ENCODE peak calls at places on chromosomes 16 and 17, in seven cellular contexts. G is PC-9; A is fibroblast of lung; J is HCT116; O is uterus; W is pancreas; Q is CD8-positive, alpha-beta memory T cell. R is an unnamed sample. For H3K4me1, the result is how much of the 10 kb centered on the place peaks cover.

GRCh38 chr16:54542805-54543504 is 256.4 kb upstream of the IRX3 start:
- DNase-seq in G (no peak), A (no peak), J (no peak), O (no peak), W (no peak), Q (no peak), R (no peak)

GRCh38 chr16:6482861-6483530 is 849.6 kb upstream of the RBFOX1 start:
- DNase-seq in G (no peak), A (no peak), J (no peak), O (no peak), W (no peak), Q (no peak), R (no peak)

GRCh38 chr16:30068750-30069574 is 3.4 kb downstream of the ALDOA start:
- DNase-seq in G (no peak), A (no peak), J (no peak), O (no peak), W (peak), Q (peak), R (no peak)

GRCh38 chr16:84228321-84228838 is 11.4 kb downstream of the KCNG4 start:
- DNase-seq in G (peak), A (peak), J (peak), O (peak), W (peak), Q (no peak), R (peak)

GRCh38 chr17:36095992-36096391 is 6.0 kb upstream of the CCL3 start:
- DNase-seq in G (no peak), A (no peak), J (no peak), O (no peak), W (no peak), Q (no peak), R (no peak)

GRCh38 chr16:57366544-57367040 is 5.7 kb upstream of the CX3CL1 start:
- DNase-seq in G (no peak), A (no peak), J (no peak), O (no peak), W (no peak), Q (no peak), R (no peak)

GRCh38 chr17:3447625-3448024 is 14.0 kb upstream of the OR1E2 start:
- DNase-seq in G (no peak), A (peak), J (peak), O (no peak), W (no peak), Q (no peak), R (no peak)

GRCh38 chr17:64992325-64992802 is 64.2 kb downstream of the GNA13 start:
- DNase-seq in G (peak), A (no peak), J (peak), O (no peak), W (no peak), Q (no peak), R (peak)

GRCh38 chr17:70588003-70588402 is 418.7 kb downstream of the KCNJ2 start:
- DNase-seq in G (no peak), A (no peak), J (no peak), O (no peak), W (no peak), Q (no peak), R (no peak)

GRCh38 chr16:50878966-50879615 is 137.2 kb downstream of the CYLD start:
- DNase-seq in G (no peak), A (no peak), J (no peak), O (no peak), W (no peak), Q (no peak), R (no peak)

GRCh38 chr16:22323998-22324786 is 27.0 kb downstream of the POLR3E start:
- DNase-seq in G (no peak), A (no peak), J (no peak), O (no peak), W (no peak), Q (no peak), R (no peak)

GRCh38 chr16:79307214-79307613 is 293.3 kb downstream of the MAF start:
- DNase-seq in G (no peak), A (no peak), J (no peak), O (no peak), W (no peak), Q (no peak), R (peak)

GRCh38 chr17:39400547-39401411 is 647 bp downstream of the FBXL20 start:
- DNase-seq in G (no peak), A (no peak), J (no peak), O (no peak), W (no peak), Q (peak), R (peak)

GRCh38 chr16:30793508-30794069 is 6.6 kb upstream of the ZNF629 start:
- DNase-seq in G (peak), A (no peak), J (no peak), O (no peak), W (no peak), Q (no peak), R (no peak)

GRCh38 chr17:17557796-17558195 is 33.7 kb downstream of the PEMT start:
- DNase-seq in G (no peak), A (no peak), J (no peak), O (no peak), W (no peak), Q (no peak), R (no peak)

GRCh38 chr17:348692-349425 is 3.7 kb downstream of the RPH3AL start:
- DNase-seq in G (no peak), A (no peak), J (no peak), O (peak), W (peak), Q (no peak), R (peak)

GRCh38 chr17:22460461-22461063 is 768.2 kb downstream of the KCNJ18 start:
- DNase-seq in G (no peak), A (no peak), J (no peak), O (no peak), W (no peak), Q (no peak), R (no peak)

GRCh38 chr16:7508656-7509055 is 176.0 kb downstream of the RBFOX1 start:
- DNase-seq in G (no peak), A (no peak), J (no peak), O (no peak), W (no peak), Q (no peak), R (no peak)

GRCh38 chr16:28188085-28188916 is 23.5 kb downstream of the XPO6 start:
- DNase-seq in G (no peak), A (peak), J (no peak), O (no peak), W (no peak), Q (no peak), R (no peak)

GRCh38 chr17:16129441-16129840 is 85.9 kb downstream of the NCOR1 start:
- DNase-seq in G (no peak), A (no peak), J (no peak), O (no peak), W (no peak), Q (no peak), R (no peak)

GRCh38 chr16:59192551-59193199 is 458.6 kb upstream of the GOT2 start:
- DNase-seq in G (no peak), A (peak), J (no peak), O (no peak), W (no peak), Q (no peak), R (no peak)

GRCh38 chr17:11986939-11987329 is 10.3 kb downstream of the ZNF18 start:
- DNase-seq in G (peak), A (peak), J (peak), O (no peak), W (no peak), Q (no peak), R (no peak)

GRCh38 chr17:78355045-78355641 is 4.7 kb downstream of the SOCS3 start:
- DNase-seq in G (no peak), A (no peak), J (no peak), O (no peak), W (no peak), Q (peak), R (no peak)

GRCh38 chr16:48126801-48127644 is 28.8 kb downstream of the ABCC12 start:
- DNase-seq in G (peak), A (peak), J (no peak), O (no peak), W (peak), Q (no peak), R (peak)

GRCh38 chr17:21375757-21376584 is at the start of gene KCNJ12:
- DNase-seq in G (no peak), A (peak), J (no peak), O (no peak), W (no peak), Q (no peak), R (no peak)

GRCh38 chr16:69741951-69742904 is 12.5 kb downstream of the NOB1 start:
- DNase-seq in G (peak), A (peak), J (no peak), O (peak), W (peak), Q (no peak), R (peak)

GRCh38 chr16:81636298-81636960 is 142.7 kb upstream of the PLCG2 start:
- DNase-seq in G (peak), A (no peak), J (no peak), O (no peak), W (no peak), Q (no peak), R (no peak)

GRCh38 chr16:68658258-68658973 is 13.3 kb downstream of the CDH3 start:
- DNase-seq in G (peak), A (peak), J (peak), O (no peak), W (no peak), Q (no peak), R (no peak)

GRCh38 chr16:29665294-29666077 is 2.4 kb downstream of the SPN start:
- DNase-seq in G (no peak), A (no peak), J (no peak), O (no peak), W (no peak), Q (peak), R (no peak)

GRCh38 chr17:16920628-16921020 is 51.3 kb downstream of the TNFRSF13B start:
- DNase-seq in G (no peak), A (no peak), J (no peak), O (no peak), W (no peak), Q (no peak), R (no peak)

GRCh38 chr16:8634991-8635736 is 13.7 kb downstream of the METTL22 start:
- DNase-seq in G (no peak), A (peak), J (no peak), O (no peak), W (no peak), Q (no peak), R (no peak)

GRCh38 chr16:28491080-28491969 is 549 bp downstream of the CLN3 start:
- DNase-seq in G (peak), A (peak), J (no peak), O (peak), W (peak), Q (no peak), R (peak)

GRCh38 chr16:77304883-77305282 is 105.7 kb downstream of the SYCE1L start:
- DNase-seq in G (no peak), A (no peak), J (no peak), O (no peak), W (no peak), Q (no peak), R (no peak)

GRCh38 chr16:77304134-77304533 is 104.9 kb downstream of the SYCE1L start:
- DNase-seq in G (no peak), A (no peak), J (no peak), O (no peak), W (no peak), Q (no peak), R (no peak)

GRCh38 chr16:77300232-77300631 is 101.0 kb downstream of the SYCE1L start:
- DNase-seq in G (peak), A (no peak), J (no peak), O (no peak), W (no peak), Q (no peak), R (no peak)

GRCh38 chr16:77302249-77302648 is 103.0 kb downstream of the SYCE1L start:
- DNase-seq in G (no peak), A (no peak), J (no peak), O (no peak), W (no peak), Q (no peak), R (no peak)

DNA sequence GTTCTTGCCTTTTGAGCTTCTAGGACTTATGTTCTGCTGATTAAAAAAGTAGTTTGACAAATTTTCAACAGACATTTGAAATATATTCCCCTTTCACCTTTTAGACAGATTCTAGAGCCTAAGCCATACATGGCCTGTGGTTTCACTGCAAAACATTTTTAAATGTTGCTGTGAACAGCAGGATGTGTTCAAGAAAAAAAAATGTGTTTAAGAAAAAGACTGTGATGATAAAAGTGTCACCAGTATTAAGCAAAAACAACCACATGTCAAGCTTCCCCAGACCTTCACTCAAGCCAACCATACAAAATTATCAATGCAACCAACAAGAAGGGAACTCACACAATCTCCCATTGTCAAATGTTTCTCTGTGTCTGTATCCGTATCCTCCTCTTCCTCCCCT is 103.5 kb downstream of the SYCE1L start:
- DNase-seq in G (no peak), A (no peak), J (no peak), O (no peak), W (no peak), Q (no peak), R (no peak)
- H3K27ac ChIP-seq in G (no peak), A (no peak), J (no peak), O (no peak), W (no peak), Q (no peak), R (no peak)

DNA sequence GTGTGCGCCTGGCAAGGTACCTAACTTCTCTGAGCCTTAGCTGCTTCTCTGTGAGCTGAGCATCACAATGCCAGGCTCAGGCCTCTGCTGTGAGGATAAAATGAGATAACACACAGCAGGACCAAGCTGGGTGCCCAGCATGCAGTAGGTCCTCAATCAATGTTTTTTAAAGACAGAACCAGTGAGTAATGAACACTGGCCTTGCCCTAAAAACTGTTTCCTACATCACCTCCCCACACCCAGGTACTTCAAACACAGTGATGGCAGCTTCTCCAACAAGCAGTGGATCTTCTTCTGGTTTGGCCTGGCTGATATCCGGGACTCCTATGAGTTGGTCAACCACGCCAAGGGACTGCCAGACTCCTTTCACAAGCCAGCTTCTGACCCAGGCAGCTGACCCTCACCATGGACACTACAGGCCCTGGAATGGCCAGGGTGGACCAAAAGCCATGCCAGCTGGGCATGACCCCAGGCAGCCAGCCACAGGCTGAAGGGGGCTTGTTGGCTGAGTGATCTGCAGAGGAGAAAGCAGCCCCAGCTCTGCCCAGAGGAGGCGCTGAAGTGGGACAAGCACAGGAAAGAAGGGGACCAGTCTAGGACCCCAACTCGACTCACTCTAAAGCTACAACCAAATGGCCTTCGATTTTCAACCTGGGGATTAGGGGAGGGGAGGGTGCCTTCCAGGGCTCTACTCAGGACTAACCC is 3.9 kb downstream of the NAGS start:
- DNase-seq in G (no peak), A (no peak), J (no peak), O (no peak), W (no peak), Q (no peak), R (peak)
- H3K4me3 ChIP-seq in G (no peak), A (peak), J (no peak), O (no peak), W (no peak), Q (peak), R (no peak)

DNA sequence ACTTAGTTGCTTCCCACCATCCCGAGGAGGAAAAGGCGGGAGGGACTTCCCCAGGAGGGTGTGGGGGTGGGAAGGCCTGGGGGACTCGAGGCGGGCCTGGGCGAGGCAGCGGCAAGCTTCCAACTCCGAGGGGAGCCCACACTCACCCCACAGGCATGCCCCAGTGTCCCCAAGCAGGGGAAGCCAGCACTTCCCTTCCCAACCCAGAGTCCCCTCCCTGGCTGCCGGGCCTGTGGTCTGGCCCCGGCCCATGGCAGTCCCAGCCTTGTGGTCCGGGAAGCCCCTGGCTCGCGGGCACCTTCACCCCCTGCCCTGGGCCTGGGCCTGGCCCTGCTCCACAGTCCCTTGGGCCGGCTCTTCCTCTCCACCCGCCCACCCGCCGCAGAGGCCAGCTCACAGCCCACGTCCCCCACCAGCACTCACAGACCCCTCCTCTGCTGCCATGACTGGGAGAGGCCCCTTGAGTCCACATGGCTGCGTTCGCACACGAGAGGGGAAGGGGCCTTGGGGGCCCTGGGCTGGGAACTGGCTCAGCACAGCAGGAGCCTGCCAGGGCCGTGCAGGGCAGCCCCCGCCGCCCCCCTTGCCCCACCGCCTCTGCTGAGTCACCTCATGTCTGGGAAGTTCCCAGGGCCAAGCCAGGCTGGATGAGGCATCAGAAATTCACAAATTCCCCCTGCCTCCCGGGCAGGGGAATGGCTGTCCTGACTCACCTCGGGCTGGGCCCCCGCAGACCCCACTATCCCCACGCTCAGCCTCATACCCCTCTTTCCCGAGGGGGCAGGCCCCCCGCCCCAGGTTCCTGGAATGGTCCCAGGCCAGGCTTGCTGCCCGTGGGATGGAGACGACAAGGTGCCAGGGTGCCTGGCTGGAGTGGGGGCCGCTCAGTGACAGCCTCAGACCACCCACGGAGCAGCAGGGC is 27.8 kb downstream of the BAHCC1 start:
- DNase-seq in G (peak), A (peak), J (peak), O (peak), W (peak), Q (no peak), R (peak)
- H3K4me1 ChIP-seq in G (under half), A (under half), J (half or more), O (under half), W (under half), Q (under half), R (under half)

DNA sequence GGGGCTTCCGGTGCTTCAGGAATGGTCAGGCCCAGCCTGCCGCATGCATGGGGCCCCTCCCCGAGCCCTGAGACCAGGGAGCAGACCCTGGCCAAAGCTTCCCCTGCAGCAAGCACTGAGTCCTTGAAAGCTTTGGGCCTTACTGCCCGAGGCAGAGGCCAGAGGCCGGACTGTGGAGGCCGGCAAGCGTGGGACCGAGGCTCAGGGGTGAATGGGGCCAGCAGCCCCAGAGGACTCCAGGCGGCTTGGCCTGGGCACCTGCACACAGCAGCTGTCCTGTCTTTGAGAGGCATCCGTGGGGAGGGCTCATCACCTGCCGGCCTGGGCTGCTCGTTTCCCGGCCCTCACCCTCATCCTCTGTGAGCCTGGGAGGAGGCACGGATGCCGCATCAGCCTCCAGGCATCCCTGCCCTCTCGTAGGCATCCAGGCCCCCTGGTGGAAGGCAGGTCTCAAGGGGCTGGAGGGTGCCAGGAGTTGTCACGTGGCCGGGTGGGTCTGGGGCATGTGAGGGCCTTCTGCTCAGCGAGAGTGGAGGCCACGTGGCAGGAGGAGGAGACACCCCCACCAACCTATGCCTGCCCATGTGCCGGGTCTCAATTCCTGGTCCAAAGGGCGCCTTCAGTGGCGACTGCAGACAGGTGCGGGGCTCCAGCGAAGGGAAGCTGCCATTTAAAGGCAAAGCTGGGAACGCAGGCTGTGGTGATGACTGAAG is 31.4 kb downstream of the CACNA1H start:
- DNase-seq in G (no peak), A (no peak), J (no peak), O (peak), W (no peak), Q (no peak), R (no peak)
- H3K27ac ChIP-seq in G (no peak), A (no peak), J (no peak), O (peak), W (no peak), Q (no peak), R (peak)

DNA sequence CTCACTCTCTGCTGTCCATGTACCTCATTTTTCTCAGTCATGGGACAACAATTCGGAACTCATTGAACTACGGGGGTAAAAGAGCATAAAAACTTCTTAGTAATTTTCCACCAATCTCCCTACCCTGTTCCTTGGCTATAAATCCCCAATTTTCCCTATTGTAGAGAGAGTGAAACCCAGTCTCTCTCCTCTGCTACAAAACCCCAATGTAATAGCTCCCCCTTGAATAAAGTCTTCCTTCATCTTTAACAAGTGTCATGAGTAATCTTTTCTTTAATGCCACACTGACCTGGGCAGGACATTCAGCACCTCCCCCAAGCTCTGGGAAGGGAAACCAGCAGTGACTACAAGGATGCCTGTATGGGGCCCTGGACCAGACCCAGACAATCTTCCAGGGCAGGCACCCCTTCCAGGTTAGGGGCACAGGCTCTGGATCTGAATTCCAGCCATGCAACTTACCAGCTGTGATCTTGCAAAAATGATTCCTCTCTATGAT is 10.2 kb upstream of the EIF1 start:
- DNase-seq in G (peak), A (no peak), J (no peak), O (no peak), W (no peak), Q (no peak), R (peak)
- H3K4me3 ChIP-seq in G (peak), A (peak), J (no peak), O (no peak), W (no peak), Q (peak), R (peak)